ENCODE peak calls at places on chromosome 9, in nine cellular contexts. U, A, V, J, K, W, T, M and Z are unnamed samples.
A peak's percentile ranks its signal among the peaks of the same experiment; 100 is the strongest.

GRCh38 chr9:98357921-98358535 is 102.6 kb upstream of the TBC1D2 start:
- DNase-seq in U (no peak), A (peak; percentile 43), V (peak; percentile 43), J (no peak), K (no peak), W (no peak), T (no peak), M (no peak), Z (no peak)

GRCh38 chr9:137383453-137384115 is 39.4 kb downstream of the EXD3 start:
- DNase-seq in U (no peak), A (no peak), V (no peak), J (no peak), K (no peak), W (no peak), T (no peak), M (no peak), Z (no peak)

GRCh38 chr9:123267481-123268239 is 726 bp downstream of the STRBP start:
- DNase-seq in U (peak; percentile 33), A (no peak), V (no peak), J (no peak), K (no peak), W (peak; percentile 3), T (no peak), M (no peak), Z (no peak)

GRCh38 chr9:21681641-21682040 is 120.8 kb upstream of the MTAP start:
- DNase-seq in U (no peak), A (no peak), V (no peak), J (no peak), K (no peak), W (no peak), T (no peak), M (no peak), Z (no peak)

GRCh38 chr9:99052849-99053715 is 51.8 kb upstream of the TGFBR1 start:
- DNase-seq in U (no peak), A (no peak), V (peak; percentile 56), J (no peak), K (no peak), W (no peak), T (no peak), M (no peak), Z (no peak)

GRCh38 chr9:110086537-110086936 is 121.4 kb downstream of the C9orf152 start:
- DNase-seq in U (no peak), A (no peak), V (no peak), J (no peak), K (no peak), W (no peak), T (no peak), M (no peak), Z (no peak)

GRCh38 chr9:108885643-108886348 is 23.7 kb downstream of the ACTL7A start:
- DNase-seq in U (peak; percentile 28), A (peak; percentile 41), V (no peak), J (peak; percentile 2), K (peak; percentile 82), W (no peak), T (no peak), M (peak; percentile 15), Z (no peak)

GRCh38 chr9:135033487-135033886 is 54.0 kb upstream of the OLFM1 start:
- DNase-seq in U (no peak), A (no peak), V (peak; percentile 22), J (no peak), K (no peak), W (no peak), T (no peak), M (no peak), Z (no peak)

GRCh38 chr9:38026021-38026809 is 42.8 kb downstream of the SHB start:
- DNase-seq in U (no peak), A (peak; percentile 80), V (peak; percentile 96), J (no peak), K (peak; percentile 22), W (no peak), T (no peak), M (no peak), Z (no peak)

GRCh38 chr9:98983295-98984268 is 39.9 kb downstream of the COL15A1 start:
- DNase-seq in U (no peak), A (peak; percentile 59), V (peak; percentile 87), J (no peak), K (no peak), W (no peak), T (no peak), M (no peak), Z (no peak)

GRCh38 chr9:12961276-12961809 is 186.5 kb downstream of the LURAP1L start:
- DNase-seq in U (no peak), A (no peak), V (no peak), J (no peak), K (no peak), W (no peak), T (no peak), M (no peak), Z (no peak)

GRCh38 chr9:136029556-136029955 is 65.5 kb downstream of the NACC2 start:
- DNase-seq in U (no peak), A (no peak), V (peak; percentile 45), J (no peak), K (no peak), W (no peak), T (no peak), M (no peak), Z (no peak)

GRCh38 chr9:132575005-132575609 is 7.3 kb upstream of the BARHL1 start:
- DNase-seq in U (peak; percentile 73), A (peak; percentile 90), V (peak; percentile 90), J (peak; percentile 62), K (peak; percentile 70), W (peak; percentile 8), T (peak; percentile 15), M (peak; percentile 16), Z (peak; percentile 16)

GRCh38 chr9:100911273-100911672 is 117.3 kb upstream of the PLPPR1 start:
- DNase-seq in U (no peak), A (no peak), V (no peak), J (no peak), K (peak; percentile 79), W (no peak), T (no peak), M (no peak), Z (no peak)

GRCh38 chr9:98341157-98342102 is 86.0 kb upstream of the TBC1D2 start:
- DNase-seq in U (no peak), A (no peak), V (peak; percentile 37), J (no peak), K (no peak), W (no peak), T (no peak), M (no peak), Z (no peak)

GRCh38 chr9:137974746-137975526 is 97.4 kb downstream of the CACNA1B start:
- DNase-seq in U (no peak), A (no peak), V (no peak), J (no peak), K (no peak), W (no peak), T (no peak), M (no peak), Z (no peak)